ENCODE peak calls at places on chromosomes 11 and 22, in four cellular contexts. J is fibroblast of lung, M is heart right ventricle, Z is Caco-2. K is an unnamed sample.

GRCh38 chr22:20523118-20523983 is 15.9 kb downstream of the MED15 start:
- DNase-seq in Z (no peak), M (no peak), J (peak; percentile 74), K (no peak)

GRCh38 chr11:67337257-67337656 is 16.1 kb downstream of the POLD4 start:
- DNase-seq in J (no peak), M (no peak), Z (no peak), K (no peak)

GRCh38 chr11:94305146-94305545 is 766 bp downstream of the IZUMO1R start:
- DNase-seq in J (peak; percentile 26), M (no peak), Z (no peak), K (no peak)

GRCh38 chr22:33518405-33518804 is 401.9 kb downstream of the LARGE1 start:
- DNase-seq in M (no peak), J (no peak), Z (no peak), K (no peak)

GRCh38 chr11:134678744-134679143 is 266.7 kb upstream of the B3GAT1 start:
- DNase-seq in J (no peak), M (no peak), Z (no peak), K (no peak)

GRCh38 chr11:122097419-122098001 is 18.5 kb downstream of the BLID start:
- DNase-seq in Z (no peak), J (peak; percentile 76), M (no peak), K (no peak)

GRCh38 chr22:27603823-27604190 is 197.7 kb downstream of the MN1 start:
- DNase-seq in Z (no peak), J (peak; percentile 74), M (no peak), K (no peak)

GRCh38 chr11:35116762-35117588 is 22.0 kb upstream of the CD44 start:
- DNase-seq in M (peak; percentile 40), Z (no peak), J (no peak), K (no peak)

GRCh38 chr11:83840326-83840725 is 554.2 kb upstream of the CCDC90B start:
- DNase-seq in Z (no peak), J (no peak), M (no peak), K (no peak)

GRCh38 chr22:35313311-35314121 is 13.8 kb downstream of the TOM1 start:
- DNase-seq in J (peak; percentile 96), Z (no peak), M (peak; percentile 60), K (peak; percentile 85)

GRCh38 chr22:26416670-26417270 is 12.3 kb upstream of the ASPHD2 start:
- DNase-seq in Z (peak; percentile 49), M (no peak), J (peak; percentile 88), K (peak; percentile 36)

GRCh38 chr11:100562102-100562501 is 125.0 kb upstream of the ARHGAP42 start:
- DNase-seq in J (peak; percentile 89), Z (no peak), M (peak; percentile 26), K (peak; percentile 68)

GRCh38 chr22:32311551-32312071 is 46.1 kb upstream of the RFPL3 start:
- DNase-seq in M (no peak), Z (no peak), J (no peak), K (no peak)

GRCh38 chr22:43956383-43956782 is 1.1 kb downstream of the SAMM50 start:
- DNase-seq in J (no peak), Z (no peak), M (no peak), K (no peak)

GRCh38 chr11:113023228-113023627 is 62.0 kb downstream of the NCAM1 start:
- DNase-seq in M (no peak), Z (no peak), J (peak; percentile 64), K (no peak)

GRCh38 chr11:489610-490185 is 17.3 kb downstream of the RNH1 start:
- DNase-seq in Z (no peak), M (no peak), J (no peak), K (no peak)

GRCh38 chr11:26473216-26474194 is 98.6 kb downstream of the MUC15 start:
- DNase-seq in M (no peak), Z (no peak), J (no peak), K (no peak)

GRCh38 chr11:106152013-106152412 is 74.6 kb downstream of the AASDHPPT start:
- DNase-seq in Z (no peak), J (peak; percentile 86), M (no peak), K (no peak)
- TF ChIP-seq CTCF in Z (no peak), J (no peak), M (no peak), K (peak; percentile 53)

DNA sequence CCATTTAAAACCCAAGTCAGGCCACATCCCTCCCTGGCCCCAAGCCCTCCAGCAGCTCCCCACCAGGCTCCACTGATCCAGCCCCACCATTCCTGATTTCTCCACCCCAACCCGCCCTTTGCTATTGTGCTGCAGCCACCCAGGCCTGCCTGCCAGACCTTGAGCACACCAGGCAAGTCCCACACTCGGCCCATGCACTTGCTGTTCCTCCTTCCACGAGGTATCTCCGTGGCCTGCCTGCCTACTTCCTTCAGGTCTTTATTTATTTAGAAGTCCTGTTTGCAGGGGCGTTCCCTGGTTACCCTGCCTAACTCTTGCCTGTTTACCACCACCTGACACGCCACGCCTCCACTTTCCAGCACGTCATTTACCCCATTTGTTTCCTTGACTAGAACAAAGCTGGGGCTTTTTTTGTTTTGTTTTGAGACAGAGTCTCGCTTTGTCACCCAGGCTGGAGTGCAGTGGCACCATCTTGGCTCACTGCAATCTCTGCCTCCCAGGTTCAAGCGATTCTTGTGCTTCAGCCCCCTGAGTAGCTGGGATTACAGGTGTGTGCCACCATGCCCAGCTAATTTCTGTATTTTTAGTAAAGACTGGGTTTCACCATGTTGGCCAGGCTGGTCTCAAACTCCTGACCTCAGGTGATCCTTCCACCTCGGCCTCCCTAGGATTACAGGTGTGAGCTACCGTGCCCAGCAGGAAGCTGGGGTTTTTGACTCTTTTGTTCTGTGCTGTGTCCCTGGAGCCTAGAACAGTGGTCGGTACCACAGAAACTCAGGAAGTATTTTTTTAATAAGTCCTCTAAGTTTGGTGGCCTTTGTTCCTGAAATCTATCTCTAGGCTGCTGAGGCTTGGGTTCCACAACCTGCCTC is 6.7 kb downstream of the CENPM start:
- DNase-seq in M (no peak), J (no peak), Z (peak; percentile 38), K (no peak)
- H3K4me3 ChIP-seq in M (no peak overlapping the region), J (no peak overlapping the region), Z (no peak overlapping the region), K (no peak overlapping the region)

GRCh38 chr11:111833524-111833923 is 37.9 kb downstream of the ALG9 start:
- DNase-seq in J (no peak), Z (peak; percentile 25), M (no peak), K (no peak)
- TF ChIP-seq CTCF in J (no peak), Z (peak; percentile 42), M (peak; percentile 12), K (peak; percentile 44)

GRCh38 chr11:114124601-114125144 is 65.2 kb downstream of the ZBTB16 start:
- DNase-seq in Z (no peak), J (no peak), M (no peak), K (no peak)
- H3K4me3 ChIP-seq in Z (no peak overlapping the region), J (no peak overlapping the region), M (no peak overlapping the region), K (no peak overlapping the region)

GRCh38 chr11:123235687-123236261 is 40.7 kb upstream of the CLMP start:
- DNase-seq in J (peak; percentile 27), M (no peak), Z (no peak), K (no peak)
- TF ChIP-seq CTCF in J (no peak), M (no peak), Z (no peak), K (no peak)

GRCh38 chr22:24426859-24427499 is 420 bp upstream of the ADORA2A start:
- DNase-seq in J (no peak), M (no peak), Z (no peak), K (no peak)
- H3K4me3 ChIP-seq in J (no peak overlapping the region), M (no peak overlapping the region), Z (no peak overlapping the region), K (no peak overlapping the region)

DNA sequence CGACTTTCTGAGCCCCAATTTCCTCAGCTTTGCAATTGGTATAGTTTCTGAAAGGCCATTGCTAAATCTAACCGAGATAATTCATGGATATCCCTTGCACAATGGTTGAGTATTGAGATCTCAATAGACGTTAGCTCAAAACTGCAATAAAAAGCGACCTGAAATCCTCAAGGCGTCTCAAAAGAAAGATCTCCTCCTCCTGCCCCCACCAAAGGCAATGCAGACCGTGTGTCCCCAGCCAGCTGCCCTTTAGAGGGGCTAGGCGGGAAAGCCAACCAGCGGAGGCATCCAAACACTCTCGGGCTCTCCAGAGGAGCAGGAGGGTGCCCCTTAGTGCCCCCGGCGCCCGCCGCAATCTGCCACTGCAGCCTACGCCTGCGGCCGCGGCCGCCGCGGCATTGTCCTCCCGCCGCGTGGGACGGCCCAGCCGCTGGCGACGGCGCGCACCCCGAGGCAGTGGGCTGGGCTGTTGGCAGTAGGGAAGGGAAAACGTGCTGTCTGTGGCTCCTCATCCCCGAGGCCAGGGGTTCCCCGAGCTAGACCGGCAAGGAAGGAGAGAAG is 1.4 kb upstream of the SLC6A5 start:
- DNase-seq in Z (no peak), J (no peak), M (no peak), K (no peak)
- TF ChIP-seq CTCF in Z (no peak), J (no peak), M (no peak), K (no peak)

GRCh38 chr11:104036603-104037394 is at the start of gene DDI1:
- DNase-seq in Z (no peak), J (no peak), M (no peak), K (no peak)
- H3K4me3 ChIP-seq in Z (no peak within 1 kb of the TSS), J (no peak within 1 kb of the TSS), M (no peak within 1 kb of the TSS), K (no peak within 1 kb of the TSS)